ENCODE peak calls at places on chromosomes 6 and 20, in five cellular contexts. One of them, this sample, is unnamed.

GRCh38 chr20:62578294-62578897 is 63.9 kb upstream of the SLCO4A1 start:
- DNase-seq in CD4-positive, CD25-positive, alpha-beta regulatory T cell: no peak
- DNase-seq in breast epithelium: no peak
- DNase-seq in transverse colon: no peak
- DNase-seq in HCT116: no peak
- DNase-seq in this sample: no peak

GRCh38 chr20:58349586-58349985 is 39.4 kb upstream of the VAPB start:
- DNase-seq in HCT116: no peak
- DNase-seq in transverse colon: no peak
- DNase-seq in breast epithelium: no peak
- DNase-seq in CD4-positive, CD25-positive, alpha-beta regulatory T cell: no peak
- DNase-seq in this sample: peak; percentile 36

GRCh38 chr6:21634582-21634981 is 41.0 kb downstream of the SOX4 start:
- DNase-seq in transverse colon: no peak
- DNase-seq in HCT116: no peak
- DNase-seq in breast epithelium: no peak
- DNase-seq in CD4-positive, CD25-positive, alpha-beta regulatory T cell: no peak
- DNase-seq in this sample: peak; percentile 80

GRCh38 chr6:74551896-74552295 is 654.0 kb downstream of the COL12A1 start:
- DNase-seq in HCT116: no peak
- DNase-seq in breast epithelium: no peak
- DNase-seq in CD4-positive, CD25-positive, alpha-beta regulatory T cell: no peak
- DNase-seq in transverse colon: no peak
- DNase-seq in this sample: no peak

GRCh38 chr6:144294016-144294415 is 8.9 kb downstream of the UTRN start:
- DNase-seq in breast epithelium: no peak
- DNase-seq in HCT116: no peak
- DNase-seq in CD4-positive, CD25-positive, alpha-beta regulatory T cell: no peak
- DNase-seq in transverse colon: no peak
- DNase-seq in this sample: no peak

GRCh38 chr6:126797981-126798380 is 320.5 kb upstream of the RSPO3 start:
- DNase-seq in transverse colon: no peak
- DNase-seq in breast epithelium: no peak
- DNase-seq in HCT116: no peak
- DNase-seq in CD4-positive, CD25-positive, alpha-beta regulatory T cell: no peak
- DNase-seq in this sample: no peak

GRCh38 chr6:42963855-42964605 is 3.5 kb downstream of the GNMT start:
- DNase-seq in transverse colon: peak; percentile 27
- DNase-seq in HCT116: no peak
- DNase-seq in CD4-positive, CD25-positive, alpha-beta regulatory T cell: peak; percentile 29
- DNase-seq in breast epithelium: no peak
- DNase-seq in this sample: no peak

GRCh38 chr6:79076160-79076559 is 1.9 kb downstream of the PHIP start:
- DNase-seq in CD4-positive, CD25-positive, alpha-beta regulatory T cell: peak; percentile 15
- DNase-seq in HCT116: no peak
- DNase-seq in breast epithelium: no peak
- DNase-seq in transverse colon: no peak
- DNase-seq in this sample: no peak

GRCh38 chr6:117677553-117678131 is 2.4 kb downstream of the NUS1 start:
- DNase-seq in HCT116: no peak
- DNase-seq in breast epithelium: no peak
- DNase-seq in transverse colon: no peak
- DNase-seq in CD4-positive, CD25-positive, alpha-beta regulatory T cell: no peak
- DNase-seq in this sample: peak; percentile 82

GRCh38 chr6:2839195-2839981 is 2.3 kb downstream of the SERPINB1 start:
- DNase-seq in CD4-positive, CD25-positive, alpha-beta regulatory T cell: no peak
- DNase-seq in HCT116: peak; percentile 79
- DNase-seq in breast epithelium: no peak
- DNase-seq in transverse colon: peak; percentile 36
- DNase-seq in this sample: no peak

DNA sequence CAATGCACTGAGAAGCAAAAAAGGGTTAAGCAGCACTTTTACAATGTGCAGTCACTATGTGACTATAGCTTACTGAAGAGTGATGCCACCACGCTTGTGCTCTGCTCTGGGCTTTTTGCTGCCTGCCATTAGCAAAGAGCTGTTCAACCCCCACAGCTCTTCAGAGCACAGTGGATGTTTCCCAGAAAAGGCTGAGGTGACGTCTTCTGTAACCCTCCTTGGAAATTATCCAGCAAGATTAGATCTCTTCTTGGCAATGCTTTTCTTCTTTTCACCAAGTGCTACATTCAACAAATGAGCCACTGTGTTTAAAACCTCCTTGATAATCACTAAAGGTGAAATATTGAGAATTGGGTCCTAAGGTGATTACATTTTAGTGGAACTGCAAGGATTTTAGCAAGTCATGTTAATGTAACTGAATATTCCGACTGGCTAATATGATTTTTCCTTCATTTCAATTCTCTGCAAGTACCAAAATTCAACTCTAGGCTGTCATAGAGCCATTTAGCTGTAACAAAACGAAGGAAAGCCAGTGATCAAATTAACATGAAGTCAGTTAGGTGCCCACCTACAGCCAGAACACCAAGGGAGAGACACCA is 34.9 kb downstream of the ELOVL5 start:
- DNase-seq in breast epithelium: no peak
- DNase-seq in HCT116: no peak
- DNase-seq in CD4-positive, CD25-positive, alpha-beta regulatory T cell: no peak
- DNase-seq in transverse colon: no peak
- DNase-seq in this sample: no peak
- H3K27ac ChIP-seq in breast epithelium: no peak overlapping the region
- H3K27ac ChIP-seq in HCT116: no peak overlapping the region
- H3K27ac ChIP-seq in CD4-positive, CD25-positive, alpha-beta regulatory T cell: peak overlapping the region; percentile 63
- H3K27ac ChIP-seq in transverse colon: no peak overlapping the region
- H3K27ac ChIP-seq in this sample: no peak overlapping the region

GRCh38 chr6:149499066-149499465 is 14.3 kb upstream of the ZC3H12D start:
- DNase-seq in HCT116: no peak
- DNase-seq in breast epithelium: no peak
- DNase-seq in transverse colon: no peak
- DNase-seq in CD4-positive, CD25-positive, alpha-beta regulatory T cell: no peak
- DNase-seq in this sample: peak; percentile 33
- H3K27ac ChIP-seq in HCT116: no peak overlapping the region
- H3K27ac ChIP-seq in breast epithelium: no peak overlapping the region
- H3K27ac ChIP-seq in transverse colon: peak overlapping the region; percentile 75
- H3K27ac ChIP-seq in CD4-positive, CD25-positive, alpha-beta regulatory T cell: peak overlapping the region; percentile 97
- H3K27ac ChIP-seq in this sample: no peak overlapping the region

GRCh38 chr20:35903843-35904242 is 50.5 kb downstream of the SCAND1 start:
- DNase-seq in transverse colon: no peak
- DNase-seq in HCT116: no peak
- DNase-seq in breast epithelium: no peak
- DNase-seq in CD4-positive, CD25-positive, alpha-beta regulatory T cell: no peak
- DNase-seq in this sample: no peak

GRCh38 chr20:35904982-35905663 is 49.2 kb downstream of the SCAND1 start:
- DNase-seq in HCT116: no peak
- DNase-seq in breast epithelium: no peak
- DNase-seq in transverse colon: no peak
- DNase-seq in CD4-positive, CD25-positive, alpha-beta regulatory T cell: no peak
- DNase-seq in this sample: no peak

GRCh38 chr20:35901678-35902544 is 52.4 kb downstream of the SCAND1 start:
- DNase-seq in CD4-positive, CD25-positive, alpha-beta regulatory T cell: no peak
- DNase-seq in transverse colon: no peak
- DNase-seq in breast epithelium: no peak
- DNase-seq in HCT116: peak; percentile 23
- DNase-seq in this sample: peak; percentile 26

GRCh38 chr20:35899064-35899463 is 55.2 kb downstream of the SCAND1 start:
- DNase-seq in transverse colon: no peak
- DNase-seq in HCT116: no peak
- DNase-seq in breast epithelium: no peak
- DNase-seq in CD4-positive, CD25-positive, alpha-beta regulatory T cell: no peak
- DNase-seq in this sample: no peak

DNA sequence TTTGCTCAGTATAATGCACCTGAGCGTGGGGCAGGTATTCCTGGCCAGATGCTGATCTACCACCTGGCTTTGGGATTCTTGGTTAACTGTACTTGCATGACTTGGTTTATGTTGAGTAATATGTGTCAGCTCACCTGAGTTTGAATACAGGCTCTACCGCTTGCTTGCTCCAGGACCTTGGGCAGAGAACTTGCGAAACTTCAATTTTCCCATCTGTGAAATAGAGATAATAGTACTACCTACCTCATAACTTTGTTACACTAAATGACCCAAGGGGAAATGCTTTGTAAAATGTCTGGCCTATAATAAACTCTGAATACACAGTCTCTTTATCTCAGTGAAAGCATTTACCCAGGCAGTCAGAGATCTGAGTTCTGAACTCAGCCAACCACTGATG is 51.8 kb downstream of the SCAND1 start:
- DNase-seq in HCT116: no peak
- DNase-seq in breast epithelium: no peak
- DNase-seq in CD4-positive, CD25-positive, alpha-beta regulatory T cell: no peak
- DNase-seq in transverse colon: no peak
- DNase-seq in this sample: no peak
- H3K27ac ChIP-seq in HCT116: no peak overlapping the region
- H3K27ac ChIP-seq in breast epithelium: no peak overlapping the region
- H3K27ac ChIP-seq in CD4-positive, CD25-positive, alpha-beta regulatory T cell: no peak overlapping the region
- H3K27ac ChIP-seq in transverse colon: no peak overlapping the region
- H3K27ac ChIP-seq in this sample: no peak overlapping the region

DNA sequence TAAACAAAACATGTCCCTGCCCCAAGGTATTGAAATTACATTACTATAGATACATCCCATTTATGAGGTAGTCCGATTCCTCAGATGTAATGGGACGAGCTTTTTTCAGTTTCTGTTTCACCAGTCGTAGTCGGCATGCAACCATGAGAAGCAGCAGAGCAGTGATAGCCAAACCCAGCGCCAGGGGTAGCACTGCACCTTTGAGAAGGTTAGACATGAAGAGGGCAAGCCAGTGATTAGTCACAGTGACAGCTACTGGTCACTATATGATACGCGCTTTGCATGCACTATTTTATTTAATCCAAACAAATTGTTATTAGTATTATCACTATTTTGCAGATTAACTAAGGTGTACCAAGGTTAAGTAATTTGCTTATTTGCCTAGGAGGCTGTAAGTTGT is 43.7 kb downstream of the LRP11 start:
- DNase-seq in breast epithelium: no peak
- DNase-seq in CD4-positive, CD25-positive, alpha-beta regulatory T cell: no peak
- DNase-seq in transverse colon: no peak
- DNase-seq in HCT116: no peak
- DNase-seq in this sample: no peak
- H3K27ac ChIP-seq in breast epithelium: no peak overlapping the region
- H3K27ac ChIP-seq in CD4-positive, CD25-positive, alpha-beta regulatory T cell: no peak overlapping the region
- H3K27ac ChIP-seq in transverse colon: no peak overlapping the region
- H3K27ac ChIP-seq in HCT116: no peak overlapping the region
- H3K27ac ChIP-seq in this sample: no peak overlapping the region

DNA sequence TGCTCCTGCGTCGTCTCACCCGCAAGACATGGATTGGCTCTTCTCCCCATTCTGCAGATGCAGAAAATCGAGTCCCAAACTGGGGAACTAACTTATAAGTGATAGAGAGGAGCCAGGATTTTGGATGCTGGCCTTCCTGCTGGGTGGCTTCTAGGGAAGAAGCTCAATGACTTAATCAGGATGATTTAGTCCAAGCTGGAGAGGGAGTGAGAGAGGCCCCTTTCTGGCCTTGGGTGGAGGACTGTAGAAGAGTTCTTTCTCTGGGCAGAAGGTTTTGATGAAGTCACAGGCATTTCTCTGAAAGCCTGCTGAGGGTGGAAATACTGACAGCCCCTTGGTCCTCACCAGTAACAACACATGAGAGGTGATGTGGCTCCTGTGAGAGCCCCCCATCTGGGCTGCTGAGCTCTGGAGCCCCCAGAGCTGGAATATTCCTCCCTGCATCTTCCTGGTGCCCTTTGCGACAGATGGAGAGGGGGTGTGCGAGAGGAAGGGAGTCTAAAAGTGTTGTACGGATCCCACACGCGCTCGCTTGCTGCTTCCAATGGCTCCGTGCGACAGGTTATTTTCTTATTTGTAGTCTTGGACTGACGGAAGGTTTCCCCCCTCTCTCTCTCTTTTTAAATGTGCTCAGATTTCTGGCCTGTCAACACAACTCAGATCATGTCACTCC is 3.4 kb downstream of the SIRPA start:
- DNase-seq in transverse colon: no peak
- DNase-seq in breast epithelium: no peak
- DNase-seq in CD4-positive, CD25-positive, alpha-beta regulatory T cell: no peak
- DNase-seq in HCT116: no peak
- DNase-seq in this sample: no peak
- H3K27ac ChIP-seq in transverse colon: peak overlapping the region; percentile 63
- H3K27ac ChIP-seq in breast epithelium: peak overlapping the region; percentile 99
- H3K27ac ChIP-seq in CD4-positive, CD25-positive, alpha-beta regulatory T cell: no peak overlapping the region
- H3K27ac ChIP-seq in HCT116: no peak overlapping the region
- H3K27ac ChIP-seq in this sample: peak overlapping the region; percentile 77

GRCh38 chr20:36883972-36884535 is 8.1 kb downstream of the TLDC2 start:
- DNase-seq in transverse colon: no peak
- DNase-seq in CD4-positive, CD25-positive, alpha-beta regulatory T cell: no peak
- DNase-seq in breast epithelium: no peak
- DNase-seq in HCT116: no peak
- DNase-seq in this sample: no peak

GRCh38 chr20:36881331-36881730 is 5.4 kb downstream of the TLDC2 start:
- DNase-seq in transverse colon: no peak
- DNase-seq in breast epithelium: no peak
- DNase-seq in HCT116: no peak
- DNase-seq in CD4-positive, CD25-positive, alpha-beta regulatory T cell: no peak
- DNase-seq in this sample: no peak

GRCh38 chr20:36880741-36881250 is 4.9 kb downstream of the TLDC2 start:
- DNase-seq in breast epithelium: no peak
- DNase-seq in HCT116: no peak
- DNase-seq in CD4-positive, CD25-positive, alpha-beta regulatory T cell: no peak
- DNase-seq in transverse colon: no peak
- DNase-seq in this sample: no peak

GRCh38 chr20:36878913-36879312 is 3.0 kb downstream of the TLDC2 start:
- DNase-seq in transverse colon: no peak
- DNase-seq in HCT116: no peak
- DNase-seq in breast epithelium: no peak
- DNase-seq in CD4-positive, CD25-positive, alpha-beta regulatory T cell: no peak
- DNase-seq in this sample: no peak

GRCh38 chr20:36881888-36882287 is 6.0 kb downstream of the TLDC2 start:
- DNase-seq in breast epithelium: no peak
- DNase-seq in CD4-positive, CD25-positive, alpha-beta regulatory T cell: no peak
- DNase-seq in transverse colon: peak; percentile 36
- DNase-seq in HCT116: no peak
- DNase-seq in this sample: peak; percentile 58
- H3K27ac ChIP-seq in breast epithelium: no peak overlapping the region
- H3K27ac ChIP-seq in CD4-positive, CD25-positive, alpha-beta regulatory T cell: no peak overlapping the region
- H3K27ac ChIP-seq in transverse colon: peak overlapping the region; percentile 24
- H3K27ac ChIP-seq in HCT116: no peak overlapping the region
- H3K27ac ChIP-seq in this sample: no peak overlapping the region

DNA sequence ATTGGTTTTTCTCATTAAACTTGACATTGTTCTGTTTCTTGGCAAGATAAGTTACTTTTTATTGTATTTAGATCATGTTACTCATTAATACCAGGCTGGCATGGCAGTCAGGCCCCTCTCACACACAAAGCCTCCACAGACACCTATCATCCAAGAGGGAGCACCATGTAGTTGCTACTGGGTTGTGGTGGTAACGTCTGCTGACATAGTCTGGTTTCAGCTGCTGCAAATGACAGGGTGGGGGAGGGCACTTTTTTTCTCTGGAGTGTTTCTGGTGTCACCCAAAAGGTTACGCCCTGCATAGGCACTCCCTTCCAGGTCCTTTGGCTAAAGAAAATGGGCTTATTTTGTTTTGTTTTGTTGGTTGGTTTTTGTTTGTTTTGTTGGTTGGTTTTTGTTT is 236.5 kb upstream of the RIMS1 start:
- DNase-seq in breast epithelium: no peak
- DNase-seq in CD4-positive, CD25-positive, alpha-beta regulatory T cell: no peak
- DNase-seq in HCT116: no peak
- DNase-seq in transverse colon: no peak
- DNase-seq in this sample: no peak
- H3K27ac ChIP-seq in breast epithelium: no peak overlapping the region
- H3K27ac ChIP-seq in CD4-positive, CD25-positive, alpha-beta regulatory T cell: no peak overlapping the region
- H3K27ac ChIP-seq in HCT116: no peak overlapping the region
- H3K27ac ChIP-seq in transverse colon: no peak overlapping the region
- H3K27ac ChIP-seq in this sample: no peak overlapping the region

This sample was measured in epithelial cell of prostate.